ENCODE peak calls at places on chromosomes 7 and 10, in four cellular contexts. U is HS-27A, E is nucleus accumbens, N is T-helper 2 cell. D is an unnamed sample.

GRCh38 chr7:30503273-30504212 is 1.1 kb downstream of the GGCT start:
- DNase-seq in U (no peak), N (no peak), E (no peak), D (no peak)

GRCh38 chr7:5428470-5429252 is 5.0 kb upstream of the TNRC18 start:
- DNase-seq in U (no peak), E (peak), N (no peak), D (no peak)

GRCh38 chr7:110502893-110503465 is 587.9 kb upstream of the LRRN3 start:
- DNase-seq in E (no peak), N (no peak), U (no peak), D (no peak)

GRCh38 chr7:43520201-43520600 is 62.7 kb upstream of the STK17A start:
- DNase-seq in E (no peak), N (no peak), U (no peak), D (no peak)

GRCh38 chr7:33076737-33077136 is 14.2 kb upstream of the NT5C3A start:
- DNase-seq in N (no peak), U (no peak), E (no peak), D (no peak)

GRCh38 chr10:7667262-7668141 is 736 bp upstream of the ITIH5 start:
- DNase-seq in U (no peak), N (no peak), E (peak), D (no peak)

GRCh38 chr10:31526681-31527080 is 207.7 kb downstream of the ZEB1 start:
- DNase-seq in E (no peak), U (no peak), N (no peak), D (no peak)

GRCh38 chr10:107517811-107518210 is 353.3 kb upstream of the SORCS1 start:
- DNase-seq in N (no peak), U (no peak), E (no peak), D (no peak)

GRCh38 chr10:18608581-18608980 is 42.8 kb downstream of the NSUN6 start:
- DNase-seq in E (no peak), U (no peak), N (no peak), D (no peak)

GRCh38 chr10:43196131-43196980 is 58.1 kb downstream of the CSGALNACT2 start:
- DNase-seq in N (no peak), E (no peak), U (no peak), D (no peak)

GRCh38 chr7:120091807-120092206 is 181.2 kb upstream of the KCND2 start:
- DNase-seq in N (no peak), E (no peak), U (no peak), D (no peak)

GRCh38 chr10:24642921-24643678 is 80.6 kb downstream of the ARHGAP21 start:
- DNase-seq in U (peak), N (peak), E (no peak), D (no peak)

GRCh38 chr10:42930516-42931205 is 146.2 kb upstream of the RET start:
- DNase-seq in E (no peak), N (no peak), U (no peak), D (no peak)

GRCh38 chr10:80131499-80131901 is 1.0 kb upstream of the PLAC9 start:
- DNase-seq in U (peak), E (no peak), N (no peak), D (no peak)

GRCh38 chr10:74909665-74910064 is 83.3 kb downstream of the KAT6B start:
- DNase-seq in U (no peak), N (no peak), E (no peak), D (no peak)

GRCh38 chr10:822661-823367 is 108.7 kb downstream of the LARP4B start:
- DNase-seq in N (no peak), U (no peak), E (no peak), D (no peak)

D was measured in stimulated activated naive CD8-positive, alpha-beta T cell treated with anti-CD3 and anti-CD28 coated beads, Interleukin-15, Interleukin-2, amounts not matched to agents 100 U/mL and 50 U/mL, for 24 hours.